ENCODE peak calls at places on chromosomes 12 and 14, in nine cellular contexts. L is CD8-positive, alpha-beta T cell; D is activated gamma-delta T cell; O is cardiac muscle cell; T is Caki2; Z is astrocyte of the spinal cord; W is amniotic epithelial cell; G is neural crest cell; S is fibroblast of pulmonary artery. V is an unnamed sample.

GRCh38 chr12:72832024-72832423 is 559.9 kb downstream of the TRHDE start:
- DNase-seq in L (no peak), D (no peak), O (no peak), T (no peak), Z (no peak), W (no peak), G (no peak), S (no peak), V (no peak)

GRCh38 chr14:60008042-60008441 is 83.7 kb upstream of the PCNX4 start:
- DNase-seq in L (no peak), D (no peak), O (no peak), T (no peak), Z (no peak), W (no peak), G (no peak), S (no peak), V (no peak)

GRCh38 chr12:82326905-82327503 is 31.2 kb downstream of the CCDC59 start:
- DNase-seq in L (no peak), D (no peak), O (peak), T (peak), Z (peak), W (peak), G (no peak), S (peak), V (no peak)

GRCh38 chr14:90692826-90693225 is 123.4 kb downstream of the TTC7B start:
- DNase-seq in L (no peak), D (no peak), O (no peak), T (no peak), Z (no peak), W (no peak), G (no peak), S (no peak), V (no peak)

GRCh38 chr12:96416033-96416790 is 16.0 kb upstream of the CDK17 start:
- DNase-seq in L (no peak), D (no peak), O (peak), T (peak), Z (peak), W (peak), G (no peak), S (peak), V (no peak)

GRCh38 chr14:70073924-70074566 is 114.7 kb downstream of the SLC8A3 start:
- DNase-seq in L (peak), D (no peak), O (peak), T (peak), Z (peak), W (peak), G (peak), S (peak), V (no peak)

GRCh38 chr12:53481957-53482586 is 17.2 kb downstream of the MAP3K12 start:
- DNase-seq in L (no peak), D (no peak), O (peak), T (peak), Z (no peak), W (peak), G (no peak), S (no peak), V (no peak)

GRCh38 chr14:76541594-76542219 is 165.8 kb downstream of the ESRRB start:
- DNase-seq in L (no peak), D (no peak), O (no peak), T (no peak), Z (no peak), W (no peak), G (no peak), S (no peak), V (no peak)